ENCODE peak calls at places on chromosomes 4 and X, in four cellular contexts. C, G, Z and S are unnamed samples.

GRCh38 chr4:71872221-71872620 is 88.3 kb upstream of the GC start:
- DNase-seq in C (no peak), G (no peak), Z (no peak), S (no peak)

GRCh38 chr4:13705521-13706035 is 78.1 kb upstream of the BOD1L1 start:
- DNase-seq in C (peak), G (no peak), Z (no peak), S (no peak)

GRCh38 chr4:99383381-99383780 is 30.8 kb upstream of the ADH1C start:
- DNase-seq in C (peak), G (peak), Z (no peak), S (no peak)

GRCh38 chrX:99703467-99703866 is 706.6 kb downstream of the PCDH19 start:
- DNase-seq in C (peak), G (no peak), Z (no peak), S (no peak)

GRCh38 chr4:53763813-53764597 is 172.7 kb upstream of the LNX1 start:
- DNase-seq in C (peak), G (peak), Z (no peak), S (peak)

GRCh38 chr4:159107203-159107921 is 4.5 kb downstream of the RAPGEF2 start:
- DNase-seq in C (no peak), G (peak), Z (no peak), S (peak)

GRCh38 chr4:168514249-168514852 is 17.5 kb downstream of the PALLD start:
- DNase-seq in C (peak), G (peak), Z (no peak), S (peak)

GRCh38 chr4:37924946-37925345 is 34.1 kb downstream of the TBC1D1 start:
- DNase-seq in C (no peak), G (no peak), Z (no peak), S (no peak)

GRCh38 chr4:7206856-7207567 is 14.7 kb downstream of the SORCS2 start:
- DNase-seq in C (peak), G (peak), Z (no peak), S (peak)

GRCh38 chr4:1557221-1557597 is 126.9 kb downstream of the FAM53A start:
- DNase-seq in C (no peak), G (no peak), Z (no peak), S (no peak)

DNA sequence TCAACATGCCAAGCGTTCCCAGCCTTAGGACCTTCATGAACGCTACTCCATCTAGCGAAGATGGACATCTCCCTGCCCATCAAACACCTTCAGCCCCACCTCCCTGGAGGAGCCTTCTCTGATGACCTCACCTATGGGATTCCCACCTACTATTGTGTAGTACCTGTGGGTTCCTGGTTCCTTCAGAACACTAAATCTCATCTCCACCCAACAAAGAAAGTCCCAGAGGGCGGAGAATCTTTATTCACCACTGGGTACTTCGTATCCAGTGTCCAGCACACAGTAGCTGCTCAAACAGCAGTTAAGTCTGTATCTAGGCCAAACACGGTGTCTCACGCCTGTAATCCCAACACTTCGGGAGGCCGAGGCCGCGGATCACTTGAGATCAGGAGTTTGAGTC is 10.1 kb downstream of the RBM47 start:
- DNase-seq in C (no peak), G (no peak), Z (no peak), S (no peak)
- H3K4ac ChIP-seq in C (no peak), G (no peak), Z (no peak), S (no peak)

GRCh38 chr4:139815646-139816601 is 150.3 kb downstream of the MGST2 start:
- DNase-seq in C (peak), G (peak), Z (peak), S (peak)
- H2BK120ac ChIP-seq in C (peak), G (peak), Z (peak), S (peak)

DNA sequence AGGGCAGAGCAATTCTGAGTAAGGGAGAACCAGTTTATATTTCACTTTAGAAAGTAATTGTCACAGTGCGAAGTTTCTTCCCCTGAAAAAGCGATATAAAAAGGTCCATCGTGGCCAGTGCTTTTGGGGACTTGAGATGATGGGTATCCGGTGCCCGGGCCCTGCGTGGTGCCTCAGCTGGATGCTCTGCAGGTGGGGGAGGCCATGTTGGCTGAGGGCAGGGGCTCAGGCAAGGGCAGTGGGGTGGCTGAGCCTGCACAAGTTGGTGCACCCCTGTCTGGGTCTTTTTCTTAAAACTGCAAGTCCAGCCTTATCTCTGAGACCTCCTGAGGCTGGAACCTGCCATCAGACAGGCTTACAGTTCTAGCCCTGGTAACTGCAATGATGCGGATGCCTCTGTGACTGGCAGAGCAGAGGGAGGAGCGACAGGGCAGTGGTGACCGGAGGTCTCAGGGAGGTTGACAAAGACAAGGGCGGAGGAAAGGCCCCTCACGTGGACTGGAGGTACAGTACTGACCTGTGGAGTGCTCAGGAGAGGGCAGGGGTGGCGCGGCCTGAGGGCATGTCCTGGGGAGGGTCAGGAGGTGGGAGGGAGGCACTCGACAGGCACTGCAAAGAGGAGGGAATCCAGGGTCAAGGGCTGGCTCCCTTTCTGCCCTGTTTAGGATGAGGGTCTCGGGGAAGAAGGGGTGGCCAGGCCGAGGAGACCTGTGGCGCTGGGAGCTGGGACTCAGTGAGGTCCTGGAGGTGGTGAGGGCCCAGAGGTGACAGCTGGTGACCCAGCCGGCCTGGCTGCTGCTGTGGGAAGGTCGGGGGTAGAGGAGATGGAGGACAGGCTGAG is 1.8 kb downstream of the RGS12 start:
- DNase-seq in C (no peak), G (no peak), Z (no peak), S (peak)
- H3K4ac ChIP-seq in C (no peak), G (peak), Z (no peak), S (peak)

GRCh38 chrX:53422091-53422914 is at the start of the genes RIBC1 and SMC1A:
- DNase-seq in C (peak), G (peak), Z (peak), S (peak)
- H2BK120ac ChIP-seq in C (no peak), G (peak), Z (no peak), S (no peak)